ENCODE peak calls at places on chromosomes 13 and 19, in ten cellular contexts. One of them, this sample, is unnamed.

GRCh38 chr19:18768997-18769891 is 21.9 kb downstream of the COMP start:
- DNase-seq in stimulated activated CD4-positive, alpha-beta T cell treated with anti-CD3 and anti-CD28 coated beads, Interleukin-15, amount 100 ng/mL, for 48 hours: no peak
- DNase-seq in NCI-H146: peak
- DNase-seq in NCI-H1092: no peak
- DNase-seq in NCI-H82: no peak
- DNase-seq in dermis blood vessel endothelial cell: no peak
- DNase-seq in HS-27A: no peak
- DNase-seq in activated T-cell treated with anti-CD3 and anti-CD28 coated beads for 24 hours: no peak
- DNase-seq in NCI-H1105 treated with DMSO at 0.1 percent for 48 hours: no peak
- DNase-seq in NCI-H1694 treated with DMSO at 0.1 percent for 48 hours: no peak
- DNase-seq in this sample: peak

GRCh38 chr19:52963229-52963760 is 614 bp upstream of the ZNF816 start:
- DNase-seq in NCI-H146: peak
- DNase-seq in HS-27A: no peak
- DNase-seq in NCI-H1694 treated with DMSO at 0.1 percent for 48 hours: no peak
- DNase-seq in activated T-cell treated with anti-CD3 and anti-CD28 coated beads for 24 hours: peak
- DNase-seq in NCI-H82: no peak
- DNase-seq in NCI-H1092: no peak
- DNase-seq in NCI-H1105 treated with DMSO at 0.1 percent for 48 hours: no peak
- DNase-seq in dermis blood vessel endothelial cell: no peak
- DNase-seq in stimulated activated CD4-positive, alpha-beta T cell treated with anti-CD3 and anti-CD28 coated beads, Interleukin-15, amount 100 ng/mL, for 48 hours: no peak
- DNase-seq in this sample: peak

GRCh38 chr13:99464441-99464949 is 36.8 kb upstream of the TM9SF2 start:
- DNase-seq in HS-27A: no peak
- DNase-seq in stimulated activated CD4-positive, alpha-beta T cell treated with anti-CD3 and anti-CD28 coated beads, Interleukin-15, amount 100 ng/mL, for 48 hours: no peak
- DNase-seq in NCI-H82: no peak
- DNase-seq in activated T-cell treated with anti-CD3 and anti-CD28 coated beads for 24 hours: no peak
- DNase-seq in NCI-H1092: no peak
- DNase-seq in NCI-H1694 treated with DMSO at 0.1 percent for 48 hours: no peak
- DNase-seq in dermis blood vessel endothelial cell: no peak
- DNase-seq in NCI-H146: no peak
- DNase-seq in NCI-H1105 treated with DMSO at 0.1 percent for 48 hours: no peak
- DNase-seq in this sample: no peak

GRCh38 chr13:37995052-37995451 is 125.5 kb upstream of the TRPC4 start:
- DNase-seq in stimulated activated CD4-positive, alpha-beta T cell treated with anti-CD3 and anti-CD28 coated beads, Interleukin-15, amount 100 ng/mL, for 48 hours: no peak
- DNase-seq in NCI-H1092: peak
- DNase-seq in NCI-H1694 treated with DMSO at 0.1 percent for 48 hours: no peak
- DNase-seq in dermis blood vessel endothelial cell: no peak
- DNase-seq in NCI-H1105 treated with DMSO at 0.1 percent for 48 hours: peak
- DNase-seq in HS-27A: no peak
- DNase-seq in NCI-H82: no peak
- DNase-seq in NCI-H146: peak
- DNase-seq in activated T-cell treated with anti-CD3 and anti-CD28 coated beads for 24 hours: no peak
- DNase-seq in this sample: no peak

GRCh38 chr13:113732176-113732960 is 26.7 kb upstream of the TMEM255B start:
- DNase-seq in HS-27A: no peak
- DNase-seq in NCI-H146: no peak
- DNase-seq in NCI-H82: no peak
- DNase-seq in NCI-H1694 treated with DMSO at 0.1 percent for 48 hours: no peak
- DNase-seq in activated T-cell treated with anti-CD3 and anti-CD28 coated beads for 24 hours: no peak
- DNase-seq in stimulated activated CD4-positive, alpha-beta T cell treated with anti-CD3 and anti-CD28 coated beads, Interleukin-15, amount 100 ng/mL, for 48 hours: no peak
- DNase-seq in NCI-H1092: no peak
- DNase-seq in dermis blood vessel endothelial cell: no peak
- DNase-seq in NCI-H1105 treated with DMSO at 0.1 percent for 48 hours: no peak
- DNase-seq in this sample: peak

GRCh38 chr13:60838581-60838980 is 441.6 kb downstream of the TDRD3 start:
- DNase-seq in activated T-cell treated with anti-CD3 and anti-CD28 coated beads for 24 hours: no peak
- DNase-seq in NCI-H1092: no peak
- DNase-seq in NCI-H1694 treated with DMSO at 0.1 percent for 48 hours: no peak
- DNase-seq in NCI-H82: no peak
- DNase-seq in NCI-H1105 treated with DMSO at 0.1 percent for 48 hours: no peak
- DNase-seq in NCI-H146: no peak
- DNase-seq in dermis blood vessel endothelial cell: no peak
- DNase-seq in HS-27A: no peak
- DNase-seq in stimulated activated CD4-positive, alpha-beta T cell treated with anti-CD3 and anti-CD28 coated beads, Interleukin-15, amount 100 ng/mL, for 48 hours: no peak
- DNase-seq in this sample: no peak

GRCh38 chr19:37920591-37921450 is 13.8 kb downstream of the SIPA1L3 start:
- DNase-seq in stimulated activated CD4-positive, alpha-beta T cell treated with anti-CD3 and anti-CD28 coated beads, Interleukin-15, amount 100 ng/mL, for 48 hours: no peak
- DNase-seq in HS-27A: no peak
- DNase-seq in NCI-H1092: no peak
- DNase-seq in NCI-H146: peak
- DNase-seq in NCI-H1105 treated with DMSO at 0.1 percent for 48 hours: no peak
- DNase-seq in dermis blood vessel endothelial cell: peak
- DNase-seq in NCI-H1694 treated with DMSO at 0.1 percent for 48 hours: no peak
- DNase-seq in activated T-cell treated with anti-CD3 and anti-CD28 coated beads for 24 hours: no peak
- DNase-seq in NCI-H82: no peak
- DNase-seq in this sample: no peak

GRCh38 chr19:53196777-53197396 is 3.7 kb upstream of the ZNF665 start:
- DNase-seq in NCI-H1092: peak
- DNase-seq in NCI-H82: peak
- DNase-seq in HS-27A: no peak
- DNase-seq in stimulated activated CD4-positive, alpha-beta T cell treated with anti-CD3 and anti-CD28 coated beads, Interleukin-15, amount 100 ng/mL, for 48 hours: peak
- DNase-seq in NCI-H146: peak
- DNase-seq in NCI-H1105 treated with DMSO at 0.1 percent for 48 hours: no peak
- DNase-seq in NCI-H1694 treated with DMSO at 0.1 percent for 48 hours: no peak
- DNase-seq in dermis blood vessel endothelial cell: peak
- DNase-seq in activated T-cell treated with anti-CD3 and anti-CD28 coated beads for 24 hours: peak
- DNase-seq in this sample: peak

GRCh38 chr19:14479985-14480694 is 5.0 kb upstream of the PTGER1 start:
- DNase-seq in HS-27A: no peak
- DNase-seq in NCI-H1092: no peak
- DNase-seq in NCI-H82: peak
- DNase-seq in NCI-H146: no peak
- DNase-seq in activated T-cell treated with anti-CD3 and anti-CD28 coated beads for 24 hours: peak
- DNase-seq in stimulated activated CD4-positive, alpha-beta T cell treated with anti-CD3 and anti-CD28 coated beads, Interleukin-15, amount 100 ng/mL, for 48 hours: no peak
- DNase-seq in dermis blood vessel endothelial cell: peak
- DNase-seq in NCI-H1694 treated with DMSO at 0.1 percent for 48 hours: peak
- DNase-seq in NCI-H1105 treated with DMSO at 0.1 percent for 48 hours: peak
- DNase-seq in this sample: peak

GRCh38 chr19:4173479-4174211 is 8.7 kb downstream of the SIRT6 start:
- DNase-seq in NCI-H1105 treated with DMSO at 0.1 percent for 48 hours: peak
- DNase-seq in activated T-cell treated with anti-CD3 and anti-CD28 coated beads for 24 hours: no peak
- DNase-seq in NCI-H1694 treated with DMSO at 0.1 percent for 48 hours: no peak
- DNase-seq in NCI-H82: no peak
- DNase-seq in NCI-H1092: no peak
- DNase-seq in dermis blood vessel endothelial cell: no peak
- DNase-seq in NCI-H146: no peak
- DNase-seq in stimulated activated CD4-positive, alpha-beta T cell treated with anti-CD3 and anti-CD28 coated beads, Interleukin-15, amount 100 ng/mL, for 48 hours: no peak
- DNase-seq in HS-27A: no peak
- DNase-seq in this sample: no peak

GRCh38 chr19:11267316-11268085 is 5.2 kb upstream of the DOCK6 start:
- DNase-seq in NCI-H1694 treated with DMSO at 0.1 percent for 48 hours: no peak
- DNase-seq in dermis blood vessel endothelial cell: no peak
- DNase-seq in NCI-H146: no peak
- DNase-seq in activated T-cell treated with anti-CD3 and anti-CD28 coated beads for 24 hours: no peak
- DNase-seq in NCI-H1105 treated with DMSO at 0.1 percent for 48 hours: no peak
- DNase-seq in NCI-H82: no peak
- DNase-seq in NCI-H1092: no peak
- DNase-seq in stimulated activated CD4-positive, alpha-beta T cell treated with anti-CD3 and anti-CD28 coated beads, Interleukin-15, amount 100 ng/mL, for 48 hours: no peak
- DNase-seq in HS-27A: no peak
- DNase-seq in this sample: no peak

GRCh38 chr13:100541882-100542545 is 46.6 kb downstream of the GGACT start:
- DNase-seq in stimulated activated CD4-positive, alpha-beta T cell treated with anti-CD3 and anti-CD28 coated beads, Interleukin-15, amount 100 ng/mL, for 48 hours: no peak
- DNase-seq in NCI-H1694 treated with DMSO at 0.1 percent for 48 hours: no peak
- DNase-seq in NCI-H146: no peak
- DNase-seq in HS-27A: no peak
- DNase-seq in dermis blood vessel endothelial cell: no peak
- DNase-seq in NCI-H1092: no peak
- DNase-seq in activated T-cell treated with anti-CD3 and anti-CD28 coated beads for 24 hours: no peak
- DNase-seq in NCI-H82: peak
- DNase-seq in NCI-H1105 treated with DMSO at 0.1 percent for 48 hours: peak
- DNase-seq in this sample: no peak

GRCh38 chr19:12260236-12260635 is 34.4 kb downstream of the ZNF44 start:
- DNase-seq in stimulated activated CD4-positive, alpha-beta T cell treated with anti-CD3 and anti-CD28 coated beads, Interleukin-15, amount 100 ng/mL, for 48 hours: no peak
- DNase-seq in NCI-H146: no peak
- DNase-seq in NCI-H1694 treated with DMSO at 0.1 percent for 48 hours: no peak
- DNase-seq in dermis blood vessel endothelial cell: no peak
- DNase-seq in NCI-H1105 treated with DMSO at 0.1 percent for 48 hours: no peak
- DNase-seq in NCI-H82: no peak
- DNase-seq in HS-27A: no peak
- DNase-seq in activated T-cell treated with anti-CD3 and anti-CD28 coated beads for 24 hours: no peak
- DNase-seq in NCI-H1092: no peak
- DNase-seq in this sample: no peak

GRCh38 chr19:50433201-50434180 is 799 bp downstream of the MYBPC2 start:
- DNase-seq in stimulated activated CD4-positive, alpha-beta T cell treated with anti-CD3 and anti-CD28 coated beads, Interleukin-15, amount 100 ng/mL, for 48 hours: no peak
- DNase-seq in activated T-cell treated with anti-CD3 and anti-CD28 coated beads for 24 hours: no peak
- DNase-seq in NCI-H146: no peak
- DNase-seq in dermis blood vessel endothelial cell: no peak
- DNase-seq in NCI-H82: no peak
- DNase-seq in NCI-H1092: no peak
- DNase-seq in NCI-H1694 treated with DMSO at 0.1 percent for 48 hours: no peak
- DNase-seq in NCI-H1105 treated with DMSO at 0.1 percent for 48 hours: no peak
- DNase-seq in HS-27A: no peak
- DNase-seq in this sample: no peak

GRCh38 chr19:42250249-42250665 is 4.7 kb downstream of the ERF start:
- DNase-seq in NCI-H82: no peak
- DNase-seq in NCI-H146: no peak
- DNase-seq in HS-27A: no peak
- DNase-seq in stimulated activated CD4-positive, alpha-beta T cell treated with anti-CD3 and anti-CD28 coated beads, Interleukin-15, amount 100 ng/mL, for 48 hours: no peak
- DNase-seq in NCI-H1105 treated with DMSO at 0.1 percent for 48 hours: no peak
- DNase-seq in NCI-H1694 treated with DMSO at 0.1 percent for 48 hours: no peak
- DNase-seq in activated T-cell treated with anti-CD3 and anti-CD28 coated beads for 24 hours: no peak
- DNase-seq in NCI-H1092: no peak
- DNase-seq in dermis blood vessel endothelial cell: no peak
- DNase-seq in this sample: no peak

GRCh38 chr13:103772576-103772975 is 706.4 kb upstream of the SLC10A2 start:
- DNase-seq in activated T-cell treated with anti-CD3 and anti-CD28 coated beads for 24 hours: no peak
- DNase-seq in NCI-H1105 treated with DMSO at 0.1 percent for 48 hours: no peak
- DNase-seq in NCI-H1092: no peak
- DNase-seq in NCI-H146: no peak
- DNase-seq in NCI-H82: peak
- DNase-seq in stimulated activated CD4-positive, alpha-beta T cell treated with anti-CD3 and anti-CD28 coated beads, Interleukin-15, amount 100 ng/mL, for 48 hours: no peak
- DNase-seq in HS-27A: no peak
- DNase-seq in dermis blood vessel endothelial cell: no peak
- DNase-seq in NCI-H1694 treated with DMSO at 0.1 percent for 48 hours: no peak
- DNase-seq in this sample: no peak

GRCh38 chr19:42193294-42193693 is 24.2 kb downstream of the DEDD2 start:
- DNase-seq in NCI-H1694 treated with DMSO at 0.1 percent for 48 hours: no peak
- DNase-seq in dermis blood vessel endothelial cell: no peak
- DNase-seq in NCI-H1092: no peak
- DNase-seq in NCI-H82: no peak
- DNase-seq in activated T-cell treated with anti-CD3 and anti-CD28 coated beads for 24 hours: no peak
- DNase-seq in NCI-H1105 treated with DMSO at 0.1 percent for 48 hours: no peak
- DNase-seq in stimulated activated CD4-positive, alpha-beta T cell treated with anti-CD3 and anti-CD28 coated beads, Interleukin-15, amount 100 ng/mL, for 48 hours: no peak
- DNase-seq in HS-27A: no peak
- DNase-seq in NCI-H146: no peak
- DNase-seq in this sample: no peak

GRCh38 chr13:64158910-64159309 is 2743.3 kb upstream of the PCDH20 start:
- DNase-seq in activated T-cell treated with anti-CD3 and anti-CD28 coated beads for 24 hours: no peak
- DNase-seq in HS-27A: peak
- DNase-seq in NCI-H1092: no peak
- DNase-seq in stimulated activated CD4-positive, alpha-beta T cell treated with anti-CD3 and anti-CD28 coated beads, Interleukin-15, amount 100 ng/mL, for 48 hours: no peak
- DNase-seq in NCI-H82: no peak
- DNase-seq in dermis blood vessel endothelial cell: peak
- DNase-seq in NCI-H1694 treated with DMSO at 0.1 percent for 48 hours: no peak
- DNase-seq in NCI-H1105 treated with DMSO at 0.1 percent for 48 hours: no peak
- DNase-seq in NCI-H146: no peak
- DNase-seq in this sample: peak

GRCh38 chr19:46913852-46914430 is 53.1 kb downstream of the ARHGAP35 start:
- DNase-seq in NCI-H82: no peak
- DNase-seq in stimulated activated CD4-positive, alpha-beta T cell treated with anti-CD3 and anti-CD28 coated beads, Interleukin-15, amount 100 ng/mL, for 48 hours: no peak
- DNase-seq in NCI-H1105 treated with DMSO at 0.1 percent for 48 hours: no peak
- DNase-seq in NCI-H1092: no peak
- DNase-seq in NCI-H1694 treated with DMSO at 0.1 percent for 48 hours: no peak
- DNase-seq in activated T-cell treated with anti-CD3 and anti-CD28 coated beads for 24 hours: no peak
- DNase-seq in NCI-H146: no peak
- DNase-seq in dermis blood vessel endothelial cell: peak
- DNase-seq in HS-27A: no peak
- DNase-seq in this sample: no peak